ENCODE peak calls at places on chromosome 3, in ten cellular contexts. One of them, this sample, is unnamed.
A peak's percentile ranks its signal among the peaks of the same experiment; 100 is the strongest.

GRCh38 chr3:10206166-10206511 is 41.4 kb downstream of the IRAK2 start:
- DNase-seq in HEK293T: no peak
- DNase-seq in epithelial cell of esophagus: no peak
- DNase-seq in NCI-H1417: no peak
- DNase-seq in A172: no peak
- DNase-seq in HL-60: no peak
- DNase-seq in astrocyte of the hippocampus: no peak
- DNase-seq in ELF-1: peak; percentile 43
- DNase-seq in hepatic stellate cell: no peak
- DNase-seq in choroid plexus epithelial cell: no peak
- DNase-seq in this sample: no peak

GRCh38 chr3:57093489-57093888 is 33.0 kb downstream of the SPATA12 start:
- DNase-seq in HEK293T: no peak
- DNase-seq in epithelial cell of esophagus: no peak
- DNase-seq in NCI-H1417: no peak
- DNase-seq in A172: no peak
- DNase-seq in HL-60: no peak
- DNase-seq in astrocyte of the hippocampus: no peak
- DNase-seq in ELF-1: no peak
- DNase-seq in hepatic stellate cell: no peak
- DNase-seq in choroid plexus epithelial cell: no peak
- DNase-seq in this sample: no peak

GRCh38 chr3:39038165-39038564 is 13.6 kb downstream of the SCN11A start:
- DNase-seq in HEK293T: no peak
- DNase-seq in epithelial cell of esophagus: peak; percentile 75
- DNase-seq in NCI-H1417: no peak
- DNase-seq in A172: peak; percentile 53
- DNase-seq in HL-60: no peak
- DNase-seq in astrocyte of the hippocampus: peak; percentile 38
- DNase-seq in ELF-1: no peak
- DNase-seq in hepatic stellate cell: no peak
- DNase-seq in choroid plexus epithelial cell: peak; percentile 82
- DNase-seq in this sample: peak; percentile 90

GRCh38 chr3:140712301-140712700 is 34.4 kb downstream of the TRIM42 start:
- DNase-seq in HEK293T: no peak
- DNase-seq in epithelial cell of esophagus: no peak
- DNase-seq in NCI-H1417: no peak
- DNase-seq in A172: no peak
- DNase-seq in HL-60: no peak
- DNase-seq in astrocyte of the hippocampus: no peak
- DNase-seq in ELF-1: no peak
- DNase-seq in hepatic stellate cell: no peak
- DNase-seq in choroid plexus epithelial cell: no peak
- DNase-seq in this sample: no peak

GRCh38 chr3:62371735-62372591 is 1.4 kb downstream of the FEZF2 start:
- DNase-seq in HEK293T: no peak
- DNase-seq in epithelial cell of esophagus: no peak
- DNase-seq in NCI-H1417: peak; percentile 42
- DNase-seq in A172: no peak
- DNase-seq in HL-60: no peak
- DNase-seq in astrocyte of the hippocampus: peak; percentile 54
- DNase-seq in ELF-1: peak; percentile 69
- DNase-seq in hepatic stellate cell: no peak
- DNase-seq in choroid plexus epithelial cell: no peak
- DNase-seq in this sample: no peak

GRCh38 chr3:49646236-49646635 is 27.9 kb upstream of the APEH start:
- DNase-seq in HEK293T: no peak
- DNase-seq in epithelial cell of esophagus: no peak
- DNase-seq in NCI-H1417: no peak
- DNase-seq in A172: no peak
- DNase-seq in HL-60: no peak
- DNase-seq in astrocyte of the hippocampus: no peak
- DNase-seq in ELF-1: no peak
- DNase-seq in hepatic stellate cell: no peak
- DNase-seq in choroid plexus epithelial cell: no peak
- DNase-seq in this sample: no peak

GRCh38 chr3:171256445-171257250 is 203.6 kb downstream of the TNIK start:
- DNase-seq in HEK293T: no peak
- DNase-seq in epithelial cell of esophagus: no peak
- DNase-seq in NCI-H1417: no peak
- DNase-seq in A172: peak; percentile 61
- DNase-seq in HL-60: no peak
- DNase-seq in astrocyte of the hippocampus: no peak
- DNase-seq in ELF-1: no peak
- DNase-seq in hepatic stellate cell: no peak
- DNase-seq in choroid plexus epithelial cell: no peak
- DNase-seq in this sample: peak; percentile 27

GRCh38 chr3:43180027-43180426 is 74.1 kb upstream of the POMGNT2 start:
- DNase-seq in HEK293T: no peak
- DNase-seq in epithelial cell of esophagus: peak; percentile 96
- DNase-seq in NCI-H1417: no peak
- DNase-seq in A172: peak; percentile 45
- DNase-seq in HL-60: peak; percentile 45
- DNase-seq in astrocyte of the hippocampus: no peak
- DNase-seq in ELF-1: no peak
- DNase-seq in hepatic stellate cell: peak; percentile 59
- DNase-seq in choroid plexus epithelial cell: peak; percentile 98
- DNase-seq in this sample: peak; percentile 99

GRCh38 chr3:108527827-108528226 is 17.4 kb upstream of the MYH15 start:
- DNase-seq in HEK293T: no peak
- DNase-seq in epithelial cell of esophagus: no peak
- DNase-seq in NCI-H1417: no peak
- DNase-seq in A172: no peak
- DNase-seq in HL-60: peak; percentile 65
- DNase-seq in astrocyte of the hippocampus: no peak
- DNase-seq in ELF-1: no peak
- DNase-seq in hepatic stellate cell: no peak
- DNase-seq in choroid plexus epithelial cell: no peak
- DNase-seq in this sample: no peak

GRCh38 chr3:166071831-166072230 is 234.6 kb upstream of the BCHE start:
- DNase-seq in HEK293T: no peak
- DNase-seq in epithelial cell of esophagus: no peak
- DNase-seq in NCI-H1417: no peak
- DNase-seq in A172: no peak
- DNase-seq in HL-60: no peak
- DNase-seq in astrocyte of the hippocampus: no peak
- DNase-seq in ELF-1: no peak
- DNase-seq in hepatic stellate cell: no peak
- DNase-seq in choroid plexus epithelial cell: no peak
- DNase-seq in this sample: no peak

This sample was measured in iris pigment epithelial cell.